ENCODE peak calls at places on chromosome 5, in six cellular contexts. M, O, W, X, G and N are unnamed samples.

GRCh38 chr5:16921246-16921645 is 14.8 kb downstream of the MYO10 start:
- DNase-seq in M (no peak), G (no peak), X (no peak), W (no peak), O (no peak), N (no peak)

GRCh38 chr5:176413255-176413565 is 3.1 kb downstream of the CLTB start:
- DNase-seq in X (no peak), M (no peak), G (no peak), W (no peak), O (no peak), N (no peak)

GRCh38 chr5:78647838-78648358 is 674 bp downstream of the LHFPL2 start:
- DNase-seq in G (no peak), M (no peak), X (no peak), O (peak), W (peak), N (no peak)

GRCh38 chr5:51691538-51691937 is 308.3 kb downstream of the ISL1 start:
- DNase-seq in W (no peak), G (no peak), O (no peak), X (no peak), M (no peak), N (no peak)

GRCh38 chr5:59001154-59001553 is 418.3 kb downstream of the RAB3C start:
- DNase-seq in X (no peak), W (no peak), M (no peak), O (no peak), G (no peak), N (no peak)

GRCh38 chr5:84696651-84697050 is 312.0 kb upstream of the EDIL3 start:
- DNase-seq in O (no peak), M (no peak), W (no peak), X (no peak), G (no peak), N (no peak)

GRCh38 chr5:147434049-147434448 is 75.8 kb downstream of the DPYSL3 start:
- DNase-seq in O (no peak), X (no peak), M (no peak), W (no peak), G (no peak), N (no peak)

GRCh38 chr5:132753135-132753987 is 6.1 kb downstream of the CCNI2 start:
- DNase-seq in G (peak), O (no peak), W (no peak), X (no peak), M (no peak), N (peak)

GRCh38 chr5:179184521-179185050 is 124.4 kb downstream of the ZNF354C start:
- DNase-seq in O (no peak), W (no peak), G (no peak), X (no peak), M (no peak), N (no peak)

GRCh38 chr5:132483101-132483500 is 7.5 kb downstream of the IRF1 start:
- DNase-seq in G (no peak), M (no peak), W (no peak), O (no peak), X (no peak), N (no peak)

GRCh38 chr5:533243-534005 is 9.2 kb upstream of the SLC9A3 start:
- DNase-seq in X (no peak), O (no peak), G (no peak), W (no peak), M (no peak), N (no peak)

GRCh38 chr5:104659497-104659896 is 1096.9 kb upstream of the NUDT12 start:
- DNase-seq in W (no peak), X (no peak), O (no peak), M (no peak), G (no peak), N (no peak)

GRCh38 chr5:119179857-119180641 is 109.2 kb downstream of the DMXL1 start:
- DNase-seq in G (no peak), M (no peak), X (peak), W (no peak), O (no peak), N (peak)
- TF ChIP-seq CTCF in G (no peak), M (no peak), X (no peak), W (no peak), O (no peak), N (no peak)

GRCh38 chr5:149047462-149047861 is 15.4 kb downstream of the SH3TC2 start:
- DNase-seq in M (no peak), W (no peak), O (no peak), X (no peak), G (no peak), N (no peak)

GRCh38 chr5:149046196-149046829 is 16.5 kb downstream of the SH3TC2 start:
- DNase-seq in W (peak), O (no peak), X (peak), G (no peak), M (no peak), N (no peak)

GRCh38 chr5:149053027-149053705 is 9.7 kb downstream of the SH3TC2 start:
- DNase-seq in G (no peak), O (no peak), M (no peak), X (no peak), W (no peak), N (no peak)

GRCh38 chr5:149048806-149049205 is 14.1 kb downstream of the SH3TC2 start:
- DNase-seq in M (no peak), O (no peak), X (no peak), W (no peak), G (no peak), N (no peak)

DNA sequence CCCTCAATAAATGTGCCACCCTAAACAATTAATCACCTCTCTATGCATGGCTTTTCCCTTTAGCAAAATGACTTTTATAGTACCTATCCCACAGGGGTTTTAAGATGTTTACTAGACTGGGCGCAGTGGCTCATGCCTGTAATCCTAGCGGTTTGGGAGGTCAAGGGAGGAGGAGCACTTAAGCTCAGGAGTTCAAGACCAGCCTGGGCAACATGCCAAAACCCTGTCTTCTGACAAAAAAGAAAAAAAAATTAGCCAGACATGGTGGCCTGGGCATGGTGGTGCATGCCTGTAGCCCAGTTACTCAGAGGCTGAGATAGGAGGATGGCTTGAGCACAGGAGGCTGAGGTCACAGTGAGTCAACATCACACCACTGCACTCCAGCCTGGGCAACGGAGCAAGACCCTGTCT is 13.5 kb downstream of the SH3TC2 start:
- DNase-seq in W (no peak), M (no peak), G (peak), O (no peak), X (peak), N (no peak)
- TF ChIP-seq MYC in W (no peak), M (no peak), G (no peak), O (no peak), X (no peak), N (no peak)

GRCh38 chr5:108380531-108381021 is 1.3 kb downstream of the FBXL17 start:
- DNase-seq in X (peak), M (peak), G (peak), O (peak), W (peak), N (peak)

GRCh38 chr5:108381955-108382783 is at the start of gene FBXL17:
- DNase-seq in G (peak), W (peak), X (peak), O (peak), M (peak), N (peak)

GRCh38 chr5:108379722-108380530 is 2.0 kb downstream of the FBXL17 start:
- DNase-seq in X (peak), O (no peak), M (no peak), W (peak), G (peak), N (peak)

GRCh38 chr5:108382784-108383358 is 973 bp upstream of the FBXL17 start:
- DNase-seq in X (no peak), W (no peak), G (no peak), O (peak), M (no peak), N (peak)

DNA sequence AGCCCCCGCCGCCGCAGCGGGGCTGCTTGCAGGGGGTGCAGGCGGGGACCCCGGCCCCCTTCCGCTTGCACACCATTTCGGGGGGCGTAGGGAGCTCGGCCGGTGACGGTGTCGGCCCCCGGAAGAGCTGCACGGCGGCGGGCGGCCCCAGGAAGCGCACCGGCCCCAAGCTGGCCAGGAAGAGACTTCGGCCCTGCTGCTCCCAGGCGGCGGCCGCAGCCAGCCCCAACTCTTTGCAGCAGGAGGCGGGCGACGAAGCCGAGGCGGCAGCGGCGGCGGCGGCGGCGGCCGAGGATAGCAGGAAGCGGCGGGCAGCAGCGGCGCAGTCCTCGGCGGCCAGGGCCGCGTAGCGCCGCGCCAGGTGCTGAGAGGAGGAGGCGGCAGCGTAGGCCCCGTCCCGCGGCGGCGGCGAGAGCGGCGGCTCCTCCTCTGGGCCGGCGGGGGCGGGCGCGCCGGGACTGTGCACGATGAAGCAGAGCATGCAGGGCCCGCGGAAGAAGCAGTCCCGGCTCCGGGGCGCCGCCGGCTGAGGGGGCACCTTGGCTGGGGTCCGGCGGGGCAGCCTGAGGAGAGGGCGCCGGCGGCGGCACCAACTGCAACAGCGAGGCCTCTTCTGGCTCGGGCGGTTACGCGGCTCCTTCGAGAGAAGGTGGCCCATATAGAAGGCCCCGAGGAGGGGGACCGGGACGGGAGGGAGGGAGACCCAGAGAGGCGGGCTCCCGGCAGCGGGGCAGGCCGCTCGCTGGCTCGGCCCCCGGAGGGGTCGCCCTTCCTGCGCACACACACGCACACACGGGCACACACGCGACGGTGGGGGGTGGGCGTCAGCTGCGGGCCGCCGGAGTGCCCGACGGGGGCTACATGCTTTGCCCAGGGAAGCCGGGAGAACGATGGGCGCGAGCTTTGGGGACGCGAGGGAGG is 604 bp downstream of the FBXL17 start:
- DNase-seq in X (peak), W (peak), O (peak), M (no peak), G (peak), N (peak)
- TF ChIP-seq POLR2A in X (no peak), W (peak), O (peak), M (peak), G (no peak), N (no peak)

DNA sequence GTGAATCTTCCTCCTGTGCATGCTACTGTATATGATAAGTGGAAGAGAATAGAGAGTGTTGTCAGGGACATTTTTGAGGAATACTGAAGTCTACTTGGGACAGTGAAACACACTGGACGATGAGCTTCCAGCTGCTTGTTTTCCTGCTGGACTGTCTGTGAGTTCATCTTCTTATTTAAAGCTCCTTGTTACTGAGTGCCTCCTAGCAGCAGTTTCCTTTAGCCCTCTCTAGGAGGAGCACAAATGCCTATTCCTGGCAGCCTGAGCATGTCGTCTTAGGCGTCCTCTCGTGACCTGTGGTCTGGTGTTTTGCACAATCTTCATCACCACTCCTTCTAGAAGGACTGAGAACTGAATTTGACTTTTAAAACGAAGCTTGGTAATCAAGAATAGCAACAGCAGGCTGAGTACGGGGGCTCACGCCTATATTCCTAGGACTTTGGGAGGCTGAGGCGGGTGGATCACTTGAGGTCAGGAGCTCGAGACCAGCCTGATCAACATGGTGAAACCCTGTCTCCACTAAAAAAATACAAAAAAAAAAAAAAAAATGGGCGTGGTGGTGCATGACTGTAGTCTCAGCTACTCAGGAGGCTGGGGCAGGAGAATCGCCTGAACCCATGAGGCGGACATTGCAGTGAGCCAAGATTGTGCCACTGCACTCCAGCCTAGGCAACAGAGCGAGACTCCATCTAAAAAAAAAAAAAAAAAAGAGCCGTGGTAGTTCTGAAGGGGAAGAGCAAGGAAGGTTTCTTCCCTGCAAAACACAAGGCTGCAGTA is 44.0 kb downstream of the ANKRD33B start:
- DNase-seq in X (peak), G (no peak), M (peak), W (peak), O (no peak), N (peak)
- TF ChIP-seq CTCF in X (peak), G (no peak), M (peak), W (no peak), O (no peak), N (peak)

GRCh38 chr5:40270274-40270855 is 409.4 kb upstream of the PTGER4 start:
- DNase-seq in G (no peak), O (no peak), W (no peak), M (no peak), X (no peak), N (no peak)

GRCh38 chr5:40271476-40271875 is 408.2 kb upstream of the PTGER4 start:
- DNase-seq in X (no peak), G (no peak), W (no peak), O (no peak), M (no peak), N (no peak)

GRCh38 chr5:40261984-40262383 is 417.7 kb upstream of the PTGER4 start:
- DNase-seq in X (no peak), W (no peak), M (no peak), G (no peak), O (no peak), N (no peak)

DNA sequence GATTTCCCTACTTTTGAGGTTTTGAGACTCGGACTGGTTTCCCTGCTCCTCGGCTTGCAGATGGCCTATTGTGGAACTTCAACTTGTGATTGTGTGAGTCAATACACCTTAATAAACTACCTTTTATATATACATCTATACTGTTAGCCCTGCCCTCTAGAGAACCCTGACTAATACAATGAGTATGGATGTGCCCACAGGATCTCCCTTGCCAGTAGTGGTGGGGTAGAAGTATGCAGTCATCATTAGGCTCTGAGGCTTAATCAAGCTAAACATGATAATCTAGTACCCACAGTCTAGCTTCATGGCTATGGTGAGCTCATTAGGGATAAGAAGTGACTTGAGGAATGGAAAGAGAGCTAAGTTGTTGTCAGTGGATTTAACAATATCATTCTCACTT is 412.8 kb upstream of the PTGER4 start:
- DNase-seq in W (no peak), M (no peak), X (no peak), G (no peak), O (no peak), N (no peak)
- TF ChIP-seq MYC in W (no peak), M (no peak), X (no peak), G (no peak), O (no peak), N (no peak)

DNA sequence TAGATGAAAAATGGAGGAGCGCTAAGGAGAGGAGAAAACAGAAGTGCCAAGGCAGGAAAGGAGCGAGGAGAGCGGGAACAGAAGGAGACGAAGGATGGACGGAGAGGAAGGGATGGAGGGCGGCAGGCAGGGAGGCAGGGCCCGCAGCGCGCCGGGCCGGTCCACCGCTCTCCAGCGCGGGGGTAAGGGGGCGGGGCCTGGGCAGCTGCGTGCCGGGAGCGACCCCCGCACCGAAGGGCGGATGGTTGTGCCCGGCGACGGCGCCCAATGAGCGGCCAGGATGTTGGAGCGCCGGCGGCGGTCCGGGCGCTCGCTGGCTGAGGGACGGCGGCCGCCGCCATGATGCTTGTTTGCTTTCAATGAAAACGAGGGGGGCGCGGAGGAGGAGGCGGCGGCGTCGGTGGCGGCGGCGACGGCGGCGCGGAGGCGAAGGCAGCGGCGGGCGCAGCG is at the start of gene CNOT6:
- DNase-seq in X (peak), W (peak), O (peak), M (peak), G (peak), N (peak)
- TF ChIP-seq POLR2A in X (peak), W (no peak), O (peak), M (peak), G (peak), N (peak)

DNA sequence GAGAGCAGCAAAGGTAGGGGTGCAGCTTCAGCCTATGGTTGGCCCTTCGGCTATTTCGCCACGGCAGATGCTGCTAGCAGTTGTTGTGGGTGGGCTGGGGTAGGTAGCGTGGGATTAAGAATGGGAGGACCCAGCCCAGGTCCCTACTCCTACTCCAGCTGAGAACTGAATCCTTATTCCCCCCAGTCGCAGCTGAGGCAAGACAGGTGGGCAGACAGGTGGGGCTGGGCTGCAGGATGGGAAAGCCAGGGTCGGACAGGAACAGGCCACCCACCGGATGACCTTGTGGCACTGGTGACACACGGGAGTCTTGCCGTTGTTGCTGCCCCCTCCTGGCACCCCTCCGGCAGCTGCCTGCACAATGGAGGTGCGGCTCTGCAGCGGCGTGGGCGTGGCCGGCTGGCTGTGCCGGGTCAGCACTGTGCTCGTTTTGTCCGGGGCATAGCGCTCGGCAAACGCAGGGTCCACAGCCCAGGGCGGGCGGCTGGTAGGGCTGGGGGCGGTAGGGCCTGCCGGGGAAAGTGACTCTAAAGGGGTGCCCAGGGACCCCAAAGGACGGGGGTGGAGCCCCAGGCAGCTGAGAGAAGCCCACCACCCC is 8.2 kb downstream of the PDLIM7 start:
- DNase-seq in M (no peak), W (no peak), X (no peak), G (no peak), O (no peak), N (no peak)
- TF ChIP-seq CTCF in M (peak), W (no peak), X (no peak), G (peak), O (no peak), N (no peak)